ENCODE peak calls at places on chromosomes 1 and 21, in six cellular contexts. One of them, this sample, is unnamed.

GRCh38 chr1:92817137-92817697 is 14.6 kb upstream of the RPL5 start:
- DNase-seq in left ventricle myocardium inferior: no peak
- DNase-seq in upper lobe of left lung: no peak
- DNase-seq in pancreas: no peak
- DNase-seq in AG04450: no peak
- DNase-seq in A673: no peak
- DNase-seq in this sample: peak

GRCh38 chr21:34078915-34079314 is 5.5 kb downstream of the MRPS6 start:
- DNase-seq in left ventricle myocardium inferior: no peak
- DNase-seq in upper lobe of left lung: no peak
- DNase-seq in pancreas: no peak
- DNase-seq in AG04450: no peak
- DNase-seq in A673: no peak
- DNase-seq in this sample: no peak

GRCh38 chr1:218377143-218377660 is 32.1 kb downstream of the TGFB2 start:
- DNase-seq in left ventricle myocardium inferior: no peak
- DNase-seq in upper lobe of left lung: no peak
- DNase-seq in pancreas: no peak
- DNase-seq in AG04450: peak
- DNase-seq in A673: peak
- DNase-seq in this sample: no peak

GRCh38 chr1:9784508-9785133 is 39.1 kb downstream of the CLSTN1 start:
- DNase-seq in left ventricle myocardium inferior: no peak
- DNase-seq in upper lobe of left lung: no peak
- DNase-seq in pancreas: peak
- DNase-seq in AG04450: peak
- DNase-seq in A673: peak
- DNase-seq in this sample: peak

GRCh38 chr1:155013632-155014031 is 11.0 kb downstream of the ZBTB7B start:
- DNase-seq in left ventricle myocardium inferior: no peak
- DNase-seq in upper lobe of left lung: no peak
- DNase-seq in pancreas: no peak
- DNase-seq in AG04450: no peak
- DNase-seq in A673: no peak
- DNase-seq in this sample: no peak

GRCh38 chr1:66316464-66317155 is 217.3 kb upstream of the SGIP1 start:
- DNase-seq in left ventricle myocardium inferior: no peak
- DNase-seq in upper lobe of left lung: no peak
- DNase-seq in pancreas: no peak
- DNase-seq in AG04450: no peak
- DNase-seq in A673: no peak
- DNase-seq in this sample: no peak

GRCh38 chr1:156786640-156787039 is 19.3 kb downstream of the PRCC start:
- DNase-seq in left ventricle myocardium inferior: no peak
- DNase-seq in upper lobe of left lung: no peak
- DNase-seq in pancreas: no peak
- DNase-seq in AG04450: no peak
- DNase-seq in A673: no peak
- DNase-seq in this sample: no peak

GRCh38 chr1:53562256-53562982 is 103.2 kb downstream of the DMRTB1 start:
- DNase-seq in left ventricle myocardium inferior: no peak
- DNase-seq in upper lobe of left lung: no peak
- DNase-seq in pancreas: no peak
- DNase-seq in AG04450: no peak
- DNase-seq in A673: no peak
- DNase-seq in this sample: peak

GRCh38 chr1:230167419-230167852 is 100.4 kb downstream of the GALNT2 start:
- DNase-seq in left ventricle myocardium inferior: no peak
- DNase-seq in upper lobe of left lung: peak
- DNase-seq in pancreas: no peak
- DNase-seq in AG04450: no peak
- DNase-seq in A673: peak
- DNase-seq in this sample: no peak

GRCh38 chr21:45974073-45975016 is 7.2 kb upstream of the COL6A1 start:
- DNase-seq in left ventricle myocardium inferior: peak
- DNase-seq in upper lobe of left lung: peak
- DNase-seq in pancreas: peak
- DNase-seq in AG04450: no peak
- DNase-seq in A673: no peak
- DNase-seq in this sample: peak

GRCh38 chr1:162856260-162856659 is 4.7 kb downstream of the CCDC190 start:
- DNase-seq in left ventricle myocardium inferior: no peak
- DNase-seq in upper lobe of left lung: no peak
- DNase-seq in pancreas: no peak
- DNase-seq in AG04450: peak
- DNase-seq in A673: no peak
- DNase-seq in this sample: no peak

GRCh38 chr1:68047659-68048026 is 2.8 kb downstream of the DIRAS3 start:
- DNase-seq in left ventricle myocardium inferior: no peak
- DNase-seq in upper lobe of left lung: no peak
- DNase-seq in pancreas: no peak
- DNase-seq in AG04450: no peak
- DNase-seq in A673: no peak
- DNase-seq in this sample: no peak

GRCh38 chr1:145961425-145962156 is 2.8 kb downstream of the ANKRD34A start:
- DNase-seq in left ventricle myocardium inferior: peak
- DNase-seq in upper lobe of left lung: peak
- DNase-seq in pancreas: peak
- DNase-seq in AG04450: no peak
- DNase-seq in A673: peak
- DNase-seq in this sample: peak

GRCh38 chr1:156246762-156247459 is 945 bp downstream of the PAQR6 start:
- DNase-seq in left ventricle myocardium inferior: no peak
- DNase-seq in upper lobe of left lung: peak
- DNase-seq in pancreas: no peak
- DNase-seq in AG04450: no peak
- DNase-seq in A673: no peak
- DNase-seq in this sample: no peak

GRCh38 chr1:215793210-215793609 is 226.1 kb downstream of the KCTD3 start:
- DNase-seq in left ventricle myocardium inferior: no peak
- DNase-seq in upper lobe of left lung: no peak
- DNase-seq in pancreas: no peak
- DNase-seq in AG04450: peak
- DNase-seq in A673: peak
- DNase-seq in this sample: no peak

GRCh38 chr1:81664341-81664740 is 136.4 kb upstream of the ADGRL2 start:
- DNase-seq in left ventricle myocardium inferior: no peak
- DNase-seq in upper lobe of left lung: no peak
- DNase-seq in pancreas: no peak
- DNase-seq in AG04450: no peak
- DNase-seq in A673: peak
- DNase-seq in this sample: no peak

GRCh38 chr1:53277326-53277725 is 39.0 kb upstream of the MAGOH start:
- DNase-seq in left ventricle myocardium inferior: no peak
- DNase-seq in upper lobe of left lung: no peak
- DNase-seq in pancreas: no peak
- DNase-seq in AG04450: no peak
- DNase-seq in A673: no peak
- DNase-seq in this sample: no peak

GRCh38 chr21:19712441-19712840 is 1285.8 kb upstream of the NCAM2 start:
- DNase-seq in left ventricle myocardium inferior: no peak
- DNase-seq in upper lobe of left lung: no peak
- DNase-seq in pancreas: no peak
- DNase-seq in AG04450: no peak
- DNase-seq in A673: no peak
- DNase-seq in this sample: no peak

GRCh38 chr1:26894263-26894662 is 4.2 kb upstream of the GPN2 start:
- DNase-seq in left ventricle myocardium inferior: no peak
- DNase-seq in upper lobe of left lung: no peak
- DNase-seq in pancreas: no peak
- DNase-seq in AG04450: no peak
- DNase-seq in A673: no peak
- DNase-seq in this sample: no peak

GRCh38 chr1:11501491-11501897 is 22.5 kb downstream of the DISP3 start:
- DNase-seq in left ventricle myocardium inferior: peak
- DNase-seq in upper lobe of left lung: peak
- DNase-seq in pancreas: no peak
- DNase-seq in AG04450: no peak
- DNase-seq in A673: no peak
- DNase-seq in this sample: no peak

GRCh38 chr1:224616761-224617409 is 768 bp downstream of the CNIH3 start:
- DNase-seq in left ventricle myocardium inferior: no peak
- DNase-seq in upper lobe of left lung: peak
- DNase-seq in pancreas: no peak
- DNase-seq in AG04450: no peak
- DNase-seq in A673: no peak
- DNase-seq in this sample: no peak

GRCh38 chr1:224613486-224613885 is 2.6 kb upstream of the CNIH3 start:
- DNase-seq in left ventricle myocardium inferior: no peak
- DNase-seq in upper lobe of left lung: no peak
- DNase-seq in pancreas: no peak
- DNase-seq in AG04450: no peak
- DNase-seq in A673: no peak
- DNase-seq in this sample: no peak

GRCh38 chr1:224617410-224618361 is 1.6 kb downstream of the CNIH3 start:
- DNase-seq in left ventricle myocardium inferior: no peak
- DNase-seq in upper lobe of left lung: peak
- DNase-seq in pancreas: no peak
- DNase-seq in AG04450: no peak
- DNase-seq in A673: no peak
- DNase-seq in this sample: no peak

GRCh38 chr1:224619209-224619608 is 3.1 kb downstream of the CNIH3 start:
- DNase-seq in left ventricle myocardium inferior: no peak
- DNase-seq in upper lobe of left lung: no peak
- DNase-seq in pancreas: no peak
- DNase-seq in AG04450: no peak
- DNase-seq in A673: no peak
- DNase-seq in this sample: no peak

GRCh38 chr1:224615861-224616760 is at the start of gene CNIH3:
- DNase-seq in left ventricle myocardium inferior: no peak
- DNase-seq in upper lobe of left lung: peak
- DNase-seq in pancreas: peak
- DNase-seq in AG04450: no peak
- DNase-seq in A673: peak
- DNase-seq in this sample: no peak
- H3K4me3 ChIP-seq in left ventricle myocardium inferior: peak
- H3K4me3 ChIP-seq in upper lobe of left lung: peak
- H3K4me3 ChIP-seq in pancreas: peak
- H3K4me3 ChIP-seq in AG04450: peak
- H3K4me3 ChIP-seq in A673: peak
- H3K4me3 ChIP-seq in this sample: no peak

DNA sequence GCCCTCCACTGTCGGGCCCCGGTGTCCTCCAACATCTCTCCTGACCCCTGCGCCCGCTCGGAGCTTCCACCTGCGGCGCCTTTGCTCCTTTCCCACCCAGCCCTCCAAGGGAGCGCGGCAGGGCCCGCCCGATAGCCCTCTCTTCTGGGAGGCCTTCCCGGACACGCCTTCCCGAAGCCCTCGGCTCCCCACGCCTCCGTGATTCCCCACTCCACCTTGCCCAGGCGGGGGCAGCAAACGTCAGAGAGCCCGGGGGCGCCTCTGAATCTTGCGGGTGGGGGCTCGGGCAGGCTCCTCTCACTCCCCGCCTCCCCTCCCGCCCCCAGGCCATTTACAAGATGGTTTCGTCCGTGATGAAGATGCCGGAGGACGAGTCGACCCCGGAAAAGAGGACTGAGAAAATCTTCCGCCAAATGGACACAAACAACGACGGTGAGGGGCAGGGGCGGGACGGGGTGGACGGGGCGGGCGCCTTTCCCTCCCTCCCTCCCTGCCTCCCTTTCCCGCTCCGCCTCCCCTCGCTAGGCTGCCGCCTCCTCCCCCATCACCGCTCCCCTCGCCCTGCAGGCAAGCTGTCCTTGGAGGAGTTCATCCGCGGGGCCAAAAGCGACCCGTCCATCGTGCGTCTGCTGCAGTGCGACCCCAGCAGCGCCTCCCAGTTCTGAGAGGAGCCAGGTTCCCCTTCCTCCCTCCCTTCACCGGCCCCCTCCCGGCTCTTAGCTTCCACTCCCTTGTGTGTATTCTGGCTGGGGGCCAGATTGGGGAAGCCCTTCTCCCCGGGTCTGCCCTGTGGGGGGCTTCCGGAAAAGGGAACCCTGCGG is 7.1 kb downstream of the HPCA start:
- DNase-seq in left ventricle myocardium inferior: peak
- DNase-seq in upper lobe of left lung: peak
- DNase-seq in pancreas: peak
- DNase-seq in AG04450: no peak
- DNase-seq in A673: peak
- DNase-seq in this sample: peak
- TF ChIP-seq CTCF in left ventricle myocardium inferior: no peak
- TF ChIP-seq CTCF in upper lobe of left lung: peak
- TF ChIP-seq CTCF in pancreas: no peak
- TF ChIP-seq CTCF in AG04450: peak
- TF ChIP-seq CTCF in A673: peak
- TF ChIP-seq CTCF in this sample: no peak

DNA sequence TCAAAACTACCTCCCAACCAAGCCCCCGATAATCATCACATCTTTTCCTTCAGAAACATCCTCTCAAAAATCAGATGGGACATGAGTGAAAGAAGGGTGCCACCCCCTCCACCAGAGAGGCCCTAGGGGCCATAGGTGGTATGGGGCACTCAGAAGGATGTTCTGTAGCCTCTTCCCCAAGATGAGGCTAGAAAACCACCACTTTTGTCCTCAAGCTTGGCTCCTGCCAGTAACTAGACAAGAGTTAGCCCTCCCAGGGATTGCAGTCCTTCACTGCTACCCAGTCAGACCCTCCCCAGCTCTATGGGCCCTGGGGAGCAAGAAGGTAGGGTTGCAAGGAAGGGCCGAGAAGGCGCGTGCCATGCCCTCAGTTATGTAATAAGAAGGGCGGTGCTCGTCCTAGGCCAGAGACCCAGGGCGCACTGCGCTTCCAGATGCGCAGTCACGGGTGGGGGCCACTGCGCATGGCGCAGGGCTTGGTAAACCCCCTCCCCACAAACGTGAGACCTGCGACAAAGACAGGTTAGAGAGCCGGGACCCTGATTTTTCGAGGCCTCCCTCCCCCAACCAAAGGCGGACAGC is 69.7 kb downstream of the CD46 start:
- DNase-seq in left ventricle myocardium inferior: no peak
- DNase-seq in upper lobe of left lung: peak
- DNase-seq in pancreas: peak
- DNase-seq in AG04450: no peak
- DNase-seq in A673: no peak
- DNase-seq in this sample: no peak
- H3K4me3 ChIP-seq in left ventricle myocardium inferior: peak
- H3K4me3 ChIP-seq in upper lobe of left lung: peak
- H3K4me3 ChIP-seq in pancreas: peak
- H3K4me3 ChIP-seq in AG04450: no peak
- H3K4me3 ChIP-seq in A673: no peak
- H3K4me3 ChIP-seq in this sample: no peak

DNA sequence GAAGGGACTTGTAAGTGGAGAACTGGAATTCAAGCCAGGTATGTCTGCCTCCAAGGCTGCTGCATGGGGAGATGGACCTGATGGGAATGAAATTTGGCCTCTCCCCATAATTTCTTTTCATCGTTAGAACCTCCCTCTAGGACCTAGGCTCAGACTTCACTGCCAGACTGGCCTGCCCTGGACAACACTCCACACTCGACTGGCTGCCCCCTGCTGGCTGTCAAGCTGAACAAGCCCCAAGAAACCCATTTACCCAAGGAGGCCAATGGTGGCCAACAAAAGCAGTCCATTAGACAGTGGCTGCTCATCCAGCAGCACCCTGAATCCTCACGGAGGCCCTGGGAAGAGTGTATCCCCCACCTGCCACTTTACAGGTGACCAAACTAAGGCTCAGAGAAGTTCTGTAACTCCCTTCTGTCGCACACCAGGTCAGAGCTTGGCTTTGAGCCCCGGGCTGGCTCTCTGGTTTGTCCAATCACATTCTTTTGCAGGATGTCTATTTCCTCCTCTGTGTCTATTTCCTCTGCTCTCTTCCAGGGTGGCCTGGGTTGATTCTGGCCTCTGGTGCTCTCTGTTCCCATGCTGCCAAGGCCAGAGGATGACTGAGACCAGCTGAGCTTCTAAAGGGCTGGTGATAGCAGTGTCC is 3.8 kb downstream of the RNF186 start:
- DNase-seq in left ventricle myocardium inferior: peak
- DNase-seq in upper lobe of left lung: no peak
- DNase-seq in pancreas: peak
- DNase-seq in AG04450: no peak
- DNase-seq in A673: peak
- DNase-seq in this sample: peak
- TF ChIP-seq CTCF in left ventricle myocardium inferior: peak
- TF ChIP-seq CTCF in upper lobe of left lung: no peak
- TF ChIP-seq CTCF in pancreas: peak
- TF ChIP-seq CTCF in AG04450: peak
- TF ChIP-seq CTCF in A673: peak
- TF ChIP-seq CTCF in this sample: peak